ENCODE peak calls at places on chromosomes 5 and 9, in five cellular contexts. One of them, this sample, is unnamed.

GRCh38 chr5:13218518-13218917 is 726.0 kb downstream of the DNAH5 start:
- DNase-seq in HT1080: peak; percentile 54
- DNase-seq in non-pigmented ciliary epithelial cell: no peak
- DNase-seq in foreskin melanocyte: no peak
- DNase-seq in GM12878: no peak
- DNase-seq in this sample: no peak

GRCh38 chr5:31479706-31480105 is 52.2 kb downstream of the DROSHA start:
- DNase-seq in GM12878: no peak
- DNase-seq in foreskin melanocyte: no peak
- DNase-seq in non-pigmented ciliary epithelial cell: no peak
- DNase-seq in HT1080: no peak
- DNase-seq in this sample: no peak

GRCh38 chr5:139287890-139288635 is 5.5 kb upstream of the MATR3 start:
- DNase-seq in HT1080: no peak
- DNase-seq in GM12878: no peak
- DNase-seq in non-pigmented ciliary epithelial cell: no peak
- DNase-seq in foreskin melanocyte: no peak
- DNase-seq in this sample: no peak

GRCh38 chr5:98341038-98341710 is 432.3 kb upstream of the RGMB start:
- DNase-seq in HT1080: peak; percentile 21
- DNase-seq in non-pigmented ciliary epithelial cell: peak; percentile 99
- DNase-seq in GM12878: no peak
- DNase-seq in foreskin melanocyte: no peak
- DNase-seq in this sample: no peak

GRCh38 chr9:109270441-109270840 is 50.4 kb downstream of the EPB41L4B start:
- DNase-seq in foreskin melanocyte: no peak
- DNase-seq in GM12878: no peak
- DNase-seq in HT1080: no peak
- DNase-seq in non-pigmented ciliary epithelial cell: no peak
- DNase-seq in this sample: no peak

GRCh38 chr5:74766348-74766886 is 500 bp downstream of the GFM2 start:
- DNase-seq in GM12878: no peak
- DNase-seq in non-pigmented ciliary epithelial cell: no peak
- DNase-seq in HT1080: peak; percentile 28
- DNase-seq in foreskin melanocyte: no peak
- DNase-seq in this sample: no peak

GRCh38 chr5:321233-321725 is at the start of gene AHRR:
- DNase-seq in GM12878: no peak
- DNase-seq in foreskin melanocyte: no peak
- DNase-seq in non-pigmented ciliary epithelial cell: no peak
- DNase-seq in HT1080: peak; percentile 55
- DNase-seq in this sample: no peak

GRCh38 chr5:142674438-142675210 is 11.3 kb downstream of the FGF1 start:
- DNase-seq in foreskin melanocyte: no peak
- DNase-seq in HT1080: peak; percentile 95
- DNase-seq in non-pigmented ciliary epithelial cell: peak; percentile 40
- DNase-seq in GM12878: no peak
- DNase-seq in this sample: no peak

GRCh38 chr5:367358-368130 is 46.0 kb downstream of the AHRR start:
- DNase-seq in HT1080: no peak
- DNase-seq in foreskin melanocyte: no peak
- DNase-seq in GM12878: no peak
- DNase-seq in non-pigmented ciliary epithelial cell: no peak
- DNase-seq in this sample: no peak

GRCh38 chr5:64923151-64923685 is 154.5 kb downstream of the CWC27 start:
- DNase-seq in non-pigmented ciliary epithelial cell: no peak
- DNase-seq in foreskin melanocyte: no peak
- DNase-seq in GM12878: no peak
- DNase-seq in HT1080: peak; percentile 71
- DNase-seq in this sample: no peak

GRCh38 chr9:137431416-137431931 is 8.3 kb downstream of the NOXA1 start:
- DNase-seq in non-pigmented ciliary epithelial cell: no peak
- DNase-seq in HT1080: no peak
- DNase-seq in foreskin melanocyte: no peak
- DNase-seq in GM12878: no peak
- DNase-seq in this sample: no peak

GRCh38 chr5:106827061-106827460 is 843.7 kb downstream of the EFNA5 start:
- DNase-seq in foreskin melanocyte: no peak
- DNase-seq in non-pigmented ciliary epithelial cell: peak; percentile 55
- DNase-seq in HT1080: no peak
- DNase-seq in GM12878: no peak
- DNase-seq in this sample: no peak

GRCh38 chr9:126630458-126631237 is 16.9 kb downstream of the LMX1B start:
- DNase-seq in foreskin melanocyte: no peak
- DNase-seq in non-pigmented ciliary epithelial cell: no peak
- DNase-seq in GM12878: no peak
- DNase-seq in HT1080: peak; percentile 44
- DNase-seq in this sample: no peak

GRCh38 chr5:137621861-137622823 is 113.7 kb downstream of the KLHL3 start:
- DNase-seq in non-pigmented ciliary epithelial cell: no peak
- DNase-seq in foreskin melanocyte: peak; percentile 49
- DNase-seq in GM12878: no peak
- DNase-seq in HT1080: peak; percentile 58
- DNase-seq in this sample: no peak

GRCh38 chr9:14158911-14159310 is 155.0 kb downstream of the NFIB start:
- DNase-seq in HT1080: peak; percentile 78
- DNase-seq in GM12878: no peak
- DNase-seq in foreskin melanocyte: peak; percentile 9
- DNase-seq in non-pigmented ciliary epithelial cell: no peak
- DNase-seq in this sample: no peak

GRCh38 chr9:99146574-99146973 is 41.7 kb downstream of the TGFBR1 start:
- DNase-seq in foreskin melanocyte: no peak
- DNase-seq in non-pigmented ciliary epithelial cell: no peak
- DNase-seq in GM12878: no peak
- DNase-seq in HT1080: no peak
- DNase-seq in this sample: no peak

GRCh38 chr9:90000925-90001324 is 396.1 kb downstream of the GADD45G start:
- DNase-seq in foreskin melanocyte: no peak
- DNase-seq in non-pigmented ciliary epithelial cell: no peak
- DNase-seq in HT1080: no peak
- DNase-seq in GM12878: no peak
- DNase-seq in this sample: no peak

GRCh38 chr5:143742951-143743350 is 69.0 kb upstream of the HMHB1 start:
- DNase-seq in non-pigmented ciliary epithelial cell: no peak
- DNase-seq in GM12878: no peak
- DNase-seq in HT1080: no peak
- DNase-seq in foreskin melanocyte: no peak
- DNase-seq in this sample: no peak

GRCh38 chr5:5523066-5523505 is 100.6 kb downstream of the ICE1 start:
- DNase-seq in non-pigmented ciliary epithelial cell: no peak
- DNase-seq in HT1080: peak; percentile 59
- DNase-seq in foreskin melanocyte: no peak
- DNase-seq in GM12878: peak; percentile 58
- DNase-seq in this sample: no peak

GRCh38 chr5:139671096-139671841 is 23.1 kb downstream of the CXXC5 start:
- DNase-seq in non-pigmented ciliary epithelial cell: no peak
- DNase-seq in HT1080: peak; percentile 84
- DNase-seq in GM12878: no peak
- DNase-seq in foreskin melanocyte: peak; percentile 75
- DNase-seq in this sample: peak; percentile 35

GRCh38 chr5:147689436-147689835 is 93.1 kb downstream of the JAKMIP2 start:
- DNase-seq in GM12878: no peak
- DNase-seq in foreskin melanocyte: peak; percentile 19
- DNase-seq in non-pigmented ciliary epithelial cell: no peak
- DNase-seq in HT1080: no peak
- DNase-seq in this sample: no peak

GRCh38 chr5:116632890-116633289 is 58.3 kb upstream of the SEMA6A start:
- DNase-seq in foreskin melanocyte: no peak
- DNase-seq in HT1080: peak; percentile 11
- DNase-seq in non-pigmented ciliary epithelial cell: no peak
- DNase-seq in GM12878: no peak
- DNase-seq in this sample: no peak